ENCODE peak calls at places on chromosomes 16 and 17, in eight cellular contexts. S is right cardiac atrium; B is effector memory CD4-positive, alpha-beta T cell; A is AG04450; C is fibroblast of lung; D is heart right ventricle; R is mesendoderm; W is neural progenitor cell. Z is an unnamed sample.

GRCh38 chr17:71969500-71969899 is 151.3 kb upstream of the SOX9 start:
- DNase-seq in S (no peak), B (no peak), A (no peak), C (no peak), D (no peak), R (no peak), W (no peak), Z (no peak)

GRCh38 chr17:44990994-44991393 is 22.9 kb upstream of the C1QL1 start:
- DNase-seq in S (no peak), B (no peak), A (no peak), C (no peak), D (no peak), R (no peak), W (no peak), Z (no peak)

GRCh38 chr16:50208460-50208931 is 55.4 kb downstream of the TENT4B start:
- DNase-seq in S (no peak), B (no peak), A (no peak), C (peak; percentile 65), D (no peak), R (no peak), W (no peak), Z (no peak)

GRCh38 chr16:87406495-87407088 is 14.5 kb downstream of the MAP1LC3B start:
- DNase-seq in S (no peak), B (no peak), A (no peak), C (no peak), D (no peak), R (no peak), W (no peak), Z (no peak)

GRCh38 chr16:4831616-4832015 is 15.5 kb downstream of the GLYR1 start:
- DNase-seq in S (no peak), B (no peak), A (no peak), C (no peak), D (no peak), R (no peak), W (no peak), Z (no peak)

GRCh38 chr16:62021295-62021694 is 14.9 kb downstream of the CDH8 start:
- DNase-seq in S (no peak), B (no peak), A (no peak), C (peak; percentile 60), D (no peak), R (no peak), W (no peak), Z (no peak)

GRCh38 chr17:63029520-63029919 is 63.5 kb downstream of the TANC2 start:
- DNase-seq in S (no peak), B (no peak), A (peak; percentile 21), C (peak; percentile 85), D (no peak), R (no peak), W (no peak), Z (no peak)

GRCh38 chr16:23699100-23699499 is 13.9 kb downstream of the ERN2 start:
- DNase-seq in S (no peak), B (no peak), A (no peak), C (no peak), D (no peak), R (no peak), W (no peak), Z (no peak)

GRCh38 chr16:14495213-14496046 is 134.6 kb downstream of the PARN start:
- DNase-seq in S (no peak), B (no peak), A (no peak), C (no peak), D (no peak), R (no peak), W (no peak), Z (no peak)

GRCh38 chr17:73770115-73770848 is 126.0 kb upstream of the SDK2 start:
- DNase-seq in S (peak; percentile 92), B (no peak), A (peak; percentile 32), C (peak; percentile 84), D (peak; percentile 92), R (peak; percentile 68), W (no peak), Z (peak; percentile 84)

GRCh38 chr17:44221072-44221861 is 1.8 kb upstream of the UBTF start:
- DNase-seq in S (peak; percentile 93), B (peak; percentile 51), A (no peak), C (peak; percentile 86), D (peak; percentile 86), R (peak; percentile 94), W (peak; percentile 92), Z (peak; percentile 57)

GRCh38 chr17:6523809-6524355 is 32.5 kb downstream of the PITPNM3 start:
- DNase-seq in S (no peak), B (no peak), A (no peak), C (no peak), D (no peak), R (no peak), W (no peak), Z (peak; percentile 34)

GRCh38 chr17:57274162-57274561 is 17.8 kb downstream of the MSI2 start:
- DNase-seq in S (no peak), B (no peak), A (no peak), C (no peak), D (no peak), R (no peak), W (no peak), Z (no peak)

GRCh38 chr16:1010266-1010665 is 28.7 kb downstream of the SOX8 start:
- DNase-seq in S (no peak), B (no peak), A (no peak), C (no peak), D (no peak), R (no peak), W (no peak), Z (no peak)

GRCh38 chr17:56174421-56174820 is 21.1 kb downstream of the ANKFN1 start:
- DNase-seq in S (no peak), B (no peak), A (no peak), C (no peak), D (no peak), R (no peak), W (no peak), Z (no peak)

GRCh38 chr17:35847006-35847405 is 21.7 kb downstream of the HEATR9 start:
- DNase-seq in S (no peak), B (no peak), A (no peak), C (no peak), D (no peak), R (no peak), W (no peak), Z (no peak)

GRCh38 chr17:31279401-31279800 is 17.6 kb downstream of the OMG start:
- DNase-seq in S (no peak), B (no peak), A (no peak), C (no peak), D (no peak), R (peak; percentile 28), W (no peak), Z (no peak)

GRCh38 chr17:67582632-67583230 is 135.0 kb upstream of the NOL11 start:
- DNase-seq in S (no peak), B (no peak), A (no peak), C (peak; percentile 24), D (no peak), R (no peak), W (no peak), Z (no peak)

GRCh38 chr17:48176456-48176855 is 68.9 kb downstream of the SNX11 start:
- DNase-seq in S (no peak), B (no peak), A (no peak), C (peak; percentile 34), D (no peak), R (no peak), W (no peak), Z (no peak)

GRCh38 chr17:48178327-48178726 is 70.8 kb downstream of the SNX11 start:
- DNase-seq in S (no peak), B (no peak), A (no peak), C (no peak), D (no peak), R (no peak), W (no peak), Z (no peak)

GRCh38 chr17:48179071-48179945 is 71.7 kb downstream of the SNX11 start:
- DNase-seq in S (no peak), B (no peak), A (no peak), C (peak; percentile 68), D (no peak), R (no peak), W (no peak), Z (no peak)

GRCh38 chr17:48175692-48176450 is 68.3 kb downstream of the SNX11 start:
- DNase-seq in S (no peak), B (no peak), A (no peak), C (peak; percentile 73), D (no peak), R (no peak), W (no peak), Z (no peak)

GRCh38 chr17:48177816-48178215 is 70.2 kb downstream of the SNX11 start:
- DNase-seq in S (no peak), B (no peak), A (no peak), C (no peak), D (no peak), R (no peak), W (no peak), Z (no peak)
- H3K27me3 ChIP-seq in S (no peaks in the 10 kb centered on the region), B (no peaks in the 10 kb centered on the region), A (peaks cover 39% of the 10 kb centered on the region), C (peaks cover 21% of the 10 kb centered on the region), D (peaks cover 34% of the 10 kb centered on the region), R (no peaks in the 10 kb centered on the region), W (no peaks in the 10 kb centered on the region), Z (peaks cover 29% of the 10 kb centered on the region)

GRCh38 chr16:67364610-67365256 is 28.6 kb downstream of the TPPP3 start:
- DNase-seq in S (no peak), B (no peak), A (no peak), C (no peak), D (no peak), R (no peak), W (no peak), Z (no peak)
- H3K27me3 ChIP-seq in S (no peaks in the 10 kb centered on the region), B (no peaks in the 10 kb centered on the region), A (peaks cover 46% of the 10 kb centered on the region), C (peaks cover 15% of the 10 kb centered on the region), D (no peaks in the 10 kb centered on the region), R (peaks cover 2% of the 10 kb centered on the region), W (peaks cover 73% of the 10 kb centered on the region), Z (no peaks in the 10 kb centered on the region)

GRCh38 chr16:82177555-82177954 is 7.5 kb upstream of the MPHOSPH6 start:
- DNase-seq in S (no peak), B (no peak), A (no peak), C (no peak), D (no peak), R (no peak), W (no peak), Z (no peak)
- H3K27me3 ChIP-seq in S (no peaks in the 10 kb centered on the region), B (peaks cover 2% of the 10 kb centered on the region), A (peaks cover 35% of the 10 kb centered on the region), C (no peaks in the 10 kb centered on the region), D (peaks cover 47% of the 10 kb centered on the region), R (no peaks in the 10 kb centered on the region), W (peaks cover 42% of the 10 kb centered on the region), Z (peaks cover 3% of the 10 kb centered on the region)

DNA sequence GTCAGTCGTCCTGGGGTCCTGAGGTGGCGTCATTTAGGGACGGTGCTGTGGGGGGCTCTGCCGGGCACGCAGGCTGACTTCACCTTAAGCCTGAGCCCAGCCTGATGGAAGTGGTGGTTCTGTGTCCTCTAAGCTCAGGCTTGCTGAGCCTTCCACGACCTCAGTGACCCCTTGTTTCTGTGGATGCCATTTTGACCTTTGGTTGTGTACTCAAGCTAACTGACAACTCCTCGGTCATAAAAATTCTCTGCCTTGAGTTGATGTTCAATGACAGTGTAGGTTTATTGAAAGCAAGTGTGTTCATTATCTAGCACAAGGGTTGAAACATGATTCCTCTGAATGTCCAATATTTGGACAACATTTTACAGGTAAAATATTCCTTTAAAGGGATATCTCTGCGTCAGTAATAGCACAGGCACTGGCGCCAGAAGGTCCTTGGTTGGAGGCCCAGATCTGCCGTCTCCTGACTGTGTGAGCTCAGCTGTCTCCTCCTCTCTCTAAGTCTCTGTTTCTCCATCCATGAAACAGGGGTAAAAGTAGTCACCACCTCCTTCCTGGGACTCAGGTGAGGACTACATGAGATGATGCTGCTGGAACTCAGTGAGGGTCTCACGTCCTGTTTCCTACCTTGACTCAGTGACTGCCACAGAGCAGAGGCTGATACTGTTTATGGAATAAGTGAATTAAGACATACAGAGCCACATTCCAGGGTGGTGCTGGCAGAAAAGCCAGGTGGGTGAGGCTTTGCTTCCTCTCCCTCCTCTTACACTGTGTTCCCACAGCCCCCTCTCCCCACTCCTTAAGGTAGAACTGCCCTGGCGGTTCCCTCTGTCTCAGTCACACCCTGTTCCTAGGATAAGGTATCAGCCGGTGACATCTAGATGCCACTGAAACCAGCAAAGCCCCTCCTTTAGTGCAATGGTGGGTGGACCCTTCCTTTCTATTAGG is 75.7 kb downstream of the IRF8 start:
- DNase-seq in S (no peak), B (no peak), A (no peak), C (no peak), D (no peak), R (no peak), W (no peak), Z (no peak)
- H3K27me3 ChIP-seq in S (no peaks in the 10 kb centered on the region), B (no peaks in the 10 kb centered on the region), A (peaks cover 26% of the 10 kb centered on the region), C (no peaks in the 10 kb centered on the region), D (peaks cover 27% of the 10 kb centered on the region), R (no peaks in the 10 kb centered on the region), W (no peaks in the 10 kb centered on the region), Z (peaks cover 17% of the 10 kb centered on the region)